ENCODE peak calls at places on chromosome 21, in five cellular contexts. One of them, this sample, is unnamed.
A peak's percentile ranks its signal among the peaks of the same experiment; 100 is the strongest.

GRCh38 chr21:44751799-44752636 is 40.6 kb upstream of the TSPEAR start:
- DNase-seq in right cardiac atrium: peak; percentile 32
- DNase-seq in adrenal gland: no peak
- DNase-seq in transverse colon: no peak
- DNase-seq in prostate gland: no peak
- DNase-seq in this sample: no peak

GRCh38 chr21:14773777-14774345 is 227.7 kb upstream of the SAMSN1 start:
- DNase-seq in adrenal gland: peak; percentile 22
- DNase-seq in right cardiac atrium: peak; percentile 46
- DNase-seq in transverse colon: peak; percentile 83
- DNase-seq in prostate gland: no peak
- DNase-seq in this sample: peak; percentile 3

GRCh38 chr21:36471254-36471723 is 8.6 kb downstream of the CLDN14 start:
- DNase-seq in adrenal gland: no peak
- DNase-seq in transverse colon: no peak
- DNase-seq in right cardiac atrium: no peak
- DNase-seq in prostate gland: no peak
- DNase-seq in this sample: no peak

GRCh38 chr21:26739189-26739588 is 106.0 kb downstream of the ADAMTS1 start:
- DNase-seq in prostate gland: no peak
- DNase-seq in right cardiac atrium: no peak
- DNase-seq in transverse colon: no peak
- DNase-seq in adrenal gland: no peak
- DNase-seq in this sample: no peak

GRCh38 chr21:31335957-31336738 is 7.9 kb downstream of the TIAM1 start:
- DNase-seq in prostate gland: no peak
- DNase-seq in right cardiac atrium: no peak
- DNase-seq in transverse colon: no peak
- DNase-seq in adrenal gland: no peak
- DNase-seq in this sample: peak; percentile 37

GRCh38 chr21:44574457-44575306 is 1.2 kb downstream of the KRTAP10-4 start:
- DNase-seq in right cardiac atrium: peak; percentile 31
- DNase-seq in adrenal gland: no peak
- DNase-seq in prostate gland: no peak
- DNase-seq in transverse colon: peak; percentile 77
- DNase-seq in this sample: no peak

GRCh38 chr21:17711896-17712295 is 99.2 kb upstream of the BTG3 start:
- DNase-seq in prostate gland: no peak
- DNase-seq in adrenal gland: no peak
- DNase-seq in transverse colon: no peak
- DNase-seq in right cardiac atrium: no peak
- DNase-seq in this sample: no peak

GRCh38 chr21:32994305-32994704 is 31.4 kb upstream of the OLIG2 start:
- DNase-seq in prostate gland: no peak
- DNase-seq in transverse colon: no peak
- DNase-seq in adrenal gland: no peak
- DNase-seq in right cardiac atrium: no peak
- DNase-seq in this sample: no peak

GRCh38 chr21:18499761-18500376 is 96.3 kb upstream of the TMPRSS15 start:
- DNase-seq in adrenal gland: peak; percentile 27
- DNase-seq in prostate gland: no peak
- DNase-seq in right cardiac atrium: no peak
- DNase-seq in transverse colon: peak; percentile 12
- DNase-seq in this sample: no peak

GRCh38 chr21:27134513-27134912 is 167.6 kb upstream of the ADAMTS5 start:
- DNase-seq in prostate gland: no peak
- DNase-seq in adrenal gland: no peak
- DNase-seq in transverse colon: no peak
- DNase-seq in right cardiac atrium: no peak
- DNase-seq in this sample: no peak

GRCh38 chr21:15003463-15004135 is 61.2 kb downstream of the NRIP1 start:
- DNase-seq in right cardiac atrium: peak; percentile 39
- DNase-seq in transverse colon: no peak
- DNase-seq in adrenal gland: peak; percentile 28
- DNase-seq in prostate gland: no peak
- DNase-seq in this sample: no peak

GRCh38 chr21:38489283-38489677 is 9.0 kb downstream of the ERG start:
- DNase-seq in transverse colon: no peak
- DNase-seq in adrenal gland: no peak
- DNase-seq in prostate gland: no peak
- DNase-seq in right cardiac atrium: no peak
- DNase-seq in this sample: no peak

GRCh38 chr21:15094706-15095105 is 29.9 kb upstream of the NRIP1 start:
- DNase-seq in transverse colon: no peak
- DNase-seq in prostate gland: no peak
- DNase-seq in adrenal gland: no peak
- DNase-seq in right cardiac atrium: no peak
- DNase-seq in this sample: no peak

GRCh38 chr21:33070921-33071877 is 1.3 kb downstream of the OLIG1 start:
- DNase-seq in adrenal gland: no peak
- DNase-seq in transverse colon: no peak
- DNase-seq in right cardiac atrium: no peak
- DNase-seq in prostate gland: no peak
- DNase-seq in this sample: peak; percentile 35

GRCh38 chr21:29849735-29850176 is 90.0 kb downstream of the GRIK1 start:
- DNase-seq in prostate gland: peak; percentile 51
- DNase-seq in adrenal gland: peak; percentile 47
- DNase-seq in right cardiac atrium: no peak
- DNase-seq in transverse colon: peak; percentile 22
- DNase-seq in this sample: peak; percentile 25

GRCh38 chr21:43333301-43334062 is 93.4 kb downstream of the SIK1 start:
- DNase-seq in prostate gland: peak; percentile 90
- DNase-seq in adrenal gland: no peak
- DNase-seq in transverse colon: no peak
- DNase-seq in right cardiac atrium: peak; percentile 66
- DNase-seq in this sample: no peak

GRCh38 chr21:44993321-44994015 is 53.6 kb downstream of the SLX9 start:
- DNase-seq in transverse colon: no peak
- DNase-seq in adrenal gland: no peak
- DNase-seq in prostate gland: no peak
- DNase-seq in right cardiac atrium: peak; percentile 64
- DNase-seq in this sample: no peak

GRCh38 chr21:45391743-45392079 is 13.3 kb upstream of the COL18A1 start:
- DNase-seq in transverse colon: no peak
- DNase-seq in adrenal gland: no peak
- DNase-seq in right cardiac atrium: no peak
- DNase-seq in prostate gland: no peak
- DNase-seq in this sample: no peak

GRCh38 chr21:23725576-23725975 is 1881.7 kb downstream of the MRPL39 start:
- DNase-seq in prostate gland: no peak
- DNase-seq in transverse colon: no peak
- DNase-seq in right cardiac atrium: no peak
- DNase-seq in adrenal gland: no peak
- DNase-seq in this sample: no peak

GRCh38 chr21:15058718-15059316 is 6.0 kb downstream of the NRIP1 start:
- DNase-seq in prostate gland: no peak
- DNase-seq in adrenal gland: no peak
- DNase-seq in right cardiac atrium: no peak
- DNase-seq in transverse colon: no peak
- DNase-seq in this sample: no peak

GRCh38 chr21:43859747-43860214 is 5.2 kb upstream of the AGPAT3 start:
- DNase-seq in right cardiac atrium: no peak
- DNase-seq in adrenal gland: no peak
- DNase-seq in transverse colon: no peak
- DNase-seq in prostate gland: peak; percentile 51
- DNase-seq in this sample: no peak

GRCh38 chr21:40165671-40166070 is 298.4 kb downstream of the PCP4 start:
- DNase-seq in adrenal gland: no peak
- DNase-seq in transverse colon: no peak
- DNase-seq in prostate gland: no peak
- DNase-seq in right cardiac atrium: no peak
- DNase-seq in this sample: no peak

GRCh38 chr21:45974073-45975016 is 7.2 kb upstream of the COL6A1 start:
- DNase-seq in prostate gland: no peak
- DNase-seq in right cardiac atrium: peak; percentile 86
- DNase-seq in adrenal gland: no peak
- DNase-seq in transverse colon: peak; percentile 31
- DNase-seq in this sample: no peak

GRCh38 chr21:36032647-36033406 is 27.5 kb downstream of the SETD4 start:
- DNase-seq in adrenal gland: no peak
- DNase-seq in right cardiac atrium: no peak
- DNase-seq in transverse colon: no peak
- DNase-seq in prostate gland: no peak
- DNase-seq in this sample: no peak

GRCh38 chr21:37702241-37702640 is 214.0 kb downstream of the KCNJ6 start:
- DNase-seq in prostate gland: no peak
- DNase-seq in transverse colon: no peak
- DNase-seq in adrenal gland: no peak
- DNase-seq in right cardiac atrium: no peak
- DNase-seq in this sample: no peak

GRCh38 chr21:31873696-31874599 is 1.1 kb downstream of the HUNK start:
- DNase-seq in prostate gland: peak; percentile 10
- DNase-seq in transverse colon: peak; percentile 68
- DNase-seq in adrenal gland: peak; percentile 35
- DNase-seq in right cardiac atrium: peak; percentile 82
- DNase-seq in this sample: no peak

GRCh38 chr21:42047821-42048613 is 23.1 kb upstream of the UMODL1 start:
- DNase-seq in transverse colon: no peak
- DNase-seq in adrenal gland: peak; percentile 88
- DNase-seq in right cardiac atrium: no peak
- DNase-seq in prostate gland: no peak
- DNase-seq in this sample: no peak
- H3K27ac ChIP-seq in transverse colon: peak overlapping the region; percentile 45
- H3K27ac ChIP-seq in adrenal gland: peak overlapping the region; percentile 84
- H3K27ac ChIP-seq in right cardiac atrium: no peak overlapping the region
- H3K27ac ChIP-seq in prostate gland: no peak overlapping the region
- H3K27ac ChIP-seq in this sample: no peak overlapping the region

DNA sequence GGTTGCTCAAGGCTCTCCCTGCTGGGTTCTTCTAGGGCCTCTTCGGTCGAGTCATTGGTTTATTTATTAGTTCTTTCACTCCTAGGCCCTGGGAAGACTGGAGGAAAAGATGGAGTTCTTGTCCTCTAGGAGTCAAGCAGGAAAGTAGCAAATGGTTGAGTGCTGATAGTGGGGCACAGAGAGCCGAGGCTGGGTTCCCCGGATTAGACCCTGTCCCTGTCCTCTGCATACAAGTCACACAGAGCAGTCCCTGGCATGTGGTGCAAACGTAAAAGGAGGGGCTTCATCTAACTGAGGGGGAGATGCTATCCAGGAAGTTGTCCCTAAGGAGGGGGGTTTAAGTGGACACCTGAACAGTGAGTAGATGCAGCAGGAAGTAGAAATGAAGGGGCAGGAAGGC is 19.2 kb upstream of the KCNE2 start:
- DNase-seq in adrenal gland: no peak
- DNase-seq in prostate gland: no peak
- DNase-seq in transverse colon: no peak
- DNase-seq in right cardiac atrium: no peak
- DNase-seq in this sample: no peak
- H3K27ac ChIP-seq in adrenal gland: no peak overlapping the region
- H3K27ac ChIP-seq in prostate gland: no peak overlapping the region
- H3K27ac ChIP-seq in transverse colon: no peak overlapping the region
- H3K27ac ChIP-seq in right cardiac atrium: no peak overlapping the region
- H3K27ac ChIP-seq in this sample: no peak overlapping the region

GRCh38 chr21:16308269-16308668 is 578.5 kb downstream of the USP25 start:
- DNase-seq in right cardiac atrium: no peak
- DNase-seq in transverse colon: no peak
- DNase-seq in adrenal gland: no peak
- DNase-seq in prostate gland: no peak
- DNase-seq in this sample: no peak
- H3K27ac ChIP-seq in right cardiac atrium: peak overlapping the region; percentile 75
- H3K27ac ChIP-seq in transverse colon: no peak overlapping the region
- H3K27ac ChIP-seq in adrenal gland: peak overlapping the region; percentile 69
- H3K27ac ChIP-seq in prostate gland: peak overlapping the region; percentile 62
- H3K27ac ChIP-seq in this sample: peak overlapping the region; percentile 17

DNA sequence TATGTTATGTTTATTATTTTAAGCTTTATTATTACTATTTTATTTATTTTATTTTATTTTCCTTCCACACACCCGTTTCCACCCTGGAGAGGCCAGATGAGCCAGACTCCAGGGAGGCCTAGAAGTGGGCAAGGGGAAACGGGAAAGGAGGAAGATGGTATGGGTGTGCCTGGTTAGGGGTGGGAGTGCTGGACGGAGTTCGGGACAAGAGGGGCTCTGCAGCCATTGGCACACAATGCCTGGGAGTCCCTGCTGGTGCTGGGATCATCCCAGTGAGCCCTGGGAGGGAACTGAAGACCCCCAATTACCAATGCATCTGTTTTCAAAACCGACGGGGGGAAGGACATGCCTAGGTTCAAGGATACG is 468 bp upstream of the MX1 start:
- DNase-seq in adrenal gland: no peak
- DNase-seq in transverse colon: no peak
- DNase-seq in right cardiac atrium: no peak
- DNase-seq in prostate gland: no peak
- DNase-seq in this sample: no peak
- H3K27ac ChIP-seq in adrenal gland: no peak overlapping the region
- H3K27ac ChIP-seq in transverse colon: peak overlapping the region; percentile 76
- H3K27ac ChIP-seq in right cardiac atrium: peak overlapping the region; percentile 25
- H3K27ac ChIP-seq in prostate gland: peak overlapping the region; percentile 57
- H3K27ac ChIP-seq in this sample: peak overlapping the region; percentile 64

GRCh38 chr21:25639922-25640670 is 1.0 kb downstream of the JAM2 start:
- DNase-seq in prostate gland: peak; percentile 5
- DNase-seq in transverse colon: no peak
- DNase-seq in adrenal gland: peak; percentile 36
- DNase-seq in right cardiac atrium: peak; percentile 79
- DNase-seq in this sample: peak; percentile 21

GRCh38 chr21:25639167-25639921 is at the start of gene JAM2:
- DNase-seq in transverse colon: peak; percentile 33
- DNase-seq in right cardiac atrium: peak; percentile 83
- DNase-seq in adrenal gland: peak; percentile 48
- DNase-seq in prostate gland: peak; percentile 9
- DNase-seq in this sample: peak; percentile 18

GRCh38 chr21:25646541-25646940 is 7.5 kb downstream of the JAM2 start:
- DNase-seq in right cardiac atrium: no peak
- DNase-seq in prostate gland: no peak
- DNase-seq in adrenal gland: no peak
- DNase-seq in transverse colon: no peak
- DNase-seq in this sample: no peak

GRCh38 chr21:25640671-25641292 is 1.7 kb downstream of the JAM2 start:
- DNase-seq in transverse colon: no peak
- DNase-seq in adrenal gland: no peak
- DNase-seq in right cardiac atrium: no peak
- DNase-seq in prostate gland: no peak
- DNase-seq in this sample: no peak

GRCh38 chr21:25643486-25643885 is 4.4 kb downstream of the JAM2 start:
- DNase-seq in adrenal gland: no peak
- DNase-seq in prostate gland: no peak
- DNase-seq in transverse colon: no peak
- DNase-seq in right cardiac atrium: no peak
- DNase-seq in this sample: no peak
- H3K27ac ChIP-seq in adrenal gland: no peak overlapping the region
- H3K27ac ChIP-seq in prostate gland: no peak overlapping the region
- H3K27ac ChIP-seq in transverse colon: no peak overlapping the region
- H3K27ac ChIP-seq in right cardiac atrium: no peak overlapping the region
- H3K27ac ChIP-seq in this sample: no peak overlapping the region

GRCh38 chr21:42057861-42058437 is 13.2 kb upstream of the UMODL1 start:
- DNase-seq in transverse colon: no peak
- DNase-seq in right cardiac atrium: no peak
- DNase-seq in prostate gland: no peak
- DNase-seq in adrenal gland: no peak
- DNase-seq in this sample: no peak
- H3K27ac ChIP-seq in transverse colon: peak overlapping the region; percentile 66
- H3K27ac ChIP-seq in right cardiac atrium: no peak overlapping the region
- H3K27ac ChIP-seq in prostate gland: peak overlapping the region; percentile 71
- H3K27ac ChIP-seq in adrenal gland: no peak overlapping the region
- H3K27ac ChIP-seq in this sample: no peak overlapping the region